ENCODE peak calls at places on chromosomes 2 and 18, in nine cellular contexts. G is fibroblast of villous mesenchyme, X is pancreas, E is upper lobe of right lung, F is endothelial cell, J is Peyer's patch, Y is transverse colon, I is psoas muscle, Z is spleen. M is an unnamed sample.

GRCh38 chr2:237616373-237617304 is 10.7 kb upstream of the LRRFIP1 start:
- DNase-seq in G (peak), X (no peak), E (no peak), F (no peak), J (peak), Y (no peak), I (no peak), Z (no peak), M (no peak)

GRCh38 chr2:227482638-227483340 is 10.8 kb downstream of the AGFG1 start:
- DNase-seq in G (peak), X (no peak), E (no peak), F (no peak), J (no peak), Y (no peak), I (no peak), Z (no peak), M (no peak)

GRCh38 chr18:48623468-48624220 is 84.8 kb downstream of the CTIF start:
- DNase-seq in G (peak), X (no peak), E (no peak), F (no peak), J (no peak), Y (no peak), I (no peak), Z (no peak), M (no peak)

GRCh38 chr2:106316937-106317336 is 122.8 kb upstream of the UXS1 start:
- DNase-seq in G (no peak), X (no peak), E (no peak), F (no peak), J (no peak), Y (no peak), I (no peak), Z (no peak), M (no peak)

GRCh38 chr2:119730598-119731278 is 29.0 kb upstream of the PTPN4 start:
- DNase-seq in G (no peak), X (no peak), E (peak), F (no peak), J (no peak), Y (no peak), I (no peak), Z (no peak), M (no peak)

GRCh38 chr2:224086226-224086911 is 47.3 kb upstream of the SERPINE2 start:
- DNase-seq in G (peak), X (no peak), E (no peak), F (no peak), J (no peak), Y (no peak), I (no peak), Z (no peak), M (no peak)

GRCh38 chr2:191703079-191703725 is 25.3 kb downstream of the NABP1 start:
- DNase-seq in G (no peak), X (no peak), E (peak), F (no peak), J (no peak), Y (no peak), I (no peak), Z (no peak), M (no peak)

GRCh38 chr2:105797298-105797819 is 52.6 kb downstream of the NCK2 start:
- DNase-seq in G (peak), X (no peak), E (no peak), F (no peak), J (peak), Y (no peak), I (no peak), Z (no peak), M (no peak)

GRCh38 chr2:38427053-38427452 is 50.0 kb upstream of the ATL2 start:
- DNase-seq in G (no peak), X (no peak), E (no peak), F (no peak), J (no peak), Y (no peak), I (no peak), Z (no peak), M (no peak)

GRCh38 chr2:102101097-102101843 is 41.3 kb upstream of the IL1R1 start:
- DNase-seq in G (peak), X (no peak), E (no peak), F (no peak), J (no peak), Y (no peak), I (no peak), Z (no peak), M (no peak)

GRCh38 chr2:130388221-130388907 is 32.5 kb downstream of the PTPN18 start:
- DNase-seq in G (no peak), X (no peak), E (no peak), F (no peak), J (no peak), Y (no peak), I (no peak), Z (no peak), M (no peak)

GRCh38 chr2:23809168-23809567 is 117.8 kb downstream of the ATAD2B start:
- DNase-seq in G (no peak), X (no peak), E (no peak), F (no peak), J (no peak), Y (no peak), I (no peak), Z (no peak), M (no peak)

GRCh38 chr2:128456281-128456680 is 137.6 kb upstream of the HS6ST1 start:
- DNase-seq in G (no peak), X (peak), E (peak), F (no peak), J (no peak), Y (no peak), I (no peak), Z (no peak), M (no peak)

GRCh38 chr2:128455710-128456050 is 137.0 kb upstream of the HS6ST1 start:
- DNase-seq in G (no peak), X (peak), E (no peak), F (no peak), J (no peak), Y (no peak), I (no peak), Z (no peak), M (no peak)

GRCh38 chr2:128458438-128458837 is 139.8 kb upstream of the HS6ST1 start:
- DNase-seq in G (peak), X (no peak), E (no peak), F (no peak), J (no peak), Y (no peak), I (no peak), Z (no peak), M (no peak)

GRCh38 chr2:128457716-128458115 is 139.0 kb upstream of the HS6ST1 start:
- DNase-seq in G (no peak), X (no peak), E (peak), F (no peak), J (no peak), Y (no peak), I (no peak), Z (no peak), M (no peak)

GRCh38 chr2:128457006-128457604 is 138.4 kb upstream of the HS6ST1 start:
- DNase-seq in G (no peak), X (peak), E (peak), F (no peak), J (no peak), Y (no peak), I (no peak), Z (peak), M (no peak)
- TF ChIP-seq CTCF in G (no peak), X (no peak), E (no peak), F (no peak), J (no peak), Y (no peak), I (no peak), Z (no peak), M (no peak)

DNA sequence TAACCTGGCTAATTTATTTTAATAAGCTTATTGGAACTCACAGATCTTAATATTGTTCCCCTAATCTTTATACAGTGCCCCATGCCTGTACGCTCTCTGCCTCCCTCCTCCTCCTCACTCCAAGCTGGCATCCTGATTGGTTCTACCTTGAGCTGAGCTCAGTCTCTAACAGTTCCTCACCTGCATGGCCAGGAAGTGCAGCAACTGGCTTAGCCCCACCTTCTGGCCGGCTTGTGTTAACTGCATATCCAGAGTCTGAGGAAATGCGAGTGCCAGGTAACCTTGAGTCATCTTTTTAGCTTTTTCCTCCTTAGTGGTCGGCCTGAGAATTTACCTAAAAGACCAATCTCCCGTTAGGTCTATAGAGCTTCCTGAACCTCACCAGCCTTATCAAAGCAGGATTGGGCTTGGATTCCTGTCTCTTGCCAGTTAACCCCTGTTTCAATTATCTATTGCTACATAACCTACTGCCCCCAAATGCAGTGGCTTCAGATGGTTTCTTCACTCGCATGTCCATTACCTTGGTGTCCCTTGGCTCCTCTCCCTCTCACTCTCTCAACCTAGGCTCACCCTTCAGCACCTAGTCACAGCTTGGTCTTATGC is 89.5 kb upstream of the STK39 start:
- DNase-seq in G (no peak), X (peak), E (peak), F (no peak), J (peak), Y (peak), I (no peak), Z (peak), M (no peak)
- TF ChIP-seq CTCF in G (peak), X (peak), E (peak), F (no peak), J (peak), Y (peak), I (no peak), Z (no peak), M (peak)

GRCh38 chr2:118062669-118063068 is 25.6 kb upstream of the INSIG2 start:
- DNase-seq in G (no peak), X (no peak), E (no peak), F (no peak), J (no peak), Y (no peak), I (no peak), Z (no peak), M (no peak)

GRCh38 chr2:118058979-118059378 is 29.3 kb upstream of the INSIG2 start:
- DNase-seq in G (no peak), X (no peak), E (no peak), F (no peak), J (no peak), Y (no peak), I (no peak), Z (no peak), M (no peak)

GRCh38 chr2:118062048-118062447 is 26.2 kb upstream of the INSIG2 start:
- DNase-seq in G (peak), X (no peak), E (no peak), F (no peak), J (no peak), Y (no peak), I (no peak), Z (no peak), M (no peak)

GRCh38 chr2:118059919-118060478 is 28.3 kb upstream of the INSIG2 start:
- DNase-seq in G (peak), X (no peak), E (no peak), F (no peak), J (no peak), Y (no peak), I (no peak), Z (no peak), M (no peak)

DNA sequence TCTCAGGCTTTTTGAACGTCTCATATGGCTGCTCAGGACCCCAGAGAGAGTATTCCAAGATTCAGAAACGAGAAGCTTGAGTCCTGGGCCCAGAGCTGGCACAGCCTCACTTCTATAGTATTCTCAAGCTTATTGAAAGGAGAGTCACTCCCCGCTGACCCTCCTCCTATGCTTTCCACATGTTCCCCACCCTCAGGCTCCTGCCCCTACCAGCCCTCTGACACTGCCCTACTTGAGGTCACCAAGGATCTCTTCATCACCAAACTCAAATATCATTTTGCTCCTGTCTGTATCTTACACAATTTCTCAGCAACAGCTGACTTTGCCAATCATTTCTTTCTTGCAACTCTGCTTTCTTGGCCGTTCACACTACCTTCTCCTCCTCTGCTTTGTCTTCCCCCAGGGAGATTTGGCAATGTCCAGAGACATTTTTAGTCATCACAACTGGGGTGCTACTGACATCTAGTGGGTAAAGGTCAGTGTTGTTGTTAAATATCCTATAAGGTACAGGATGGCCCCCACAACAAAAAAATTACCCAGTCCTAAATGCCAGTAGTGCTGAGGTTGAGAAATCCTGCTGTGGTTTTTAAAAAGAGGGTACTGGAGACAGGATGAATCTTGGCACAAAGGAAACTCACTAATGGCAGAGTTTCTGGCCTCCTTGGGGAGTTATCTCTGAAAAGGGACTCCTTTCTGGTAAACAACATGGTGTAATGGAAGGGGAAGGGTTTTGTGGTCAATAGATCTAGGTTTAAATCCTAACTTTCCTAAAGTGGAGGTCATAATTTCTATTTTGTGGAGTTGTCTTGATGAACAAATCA is 26.9 kb upstream of the INSIG2 start:
- DNase-seq in G (peak), X (no peak), E (no peak), F (peak), J (no peak), Y (no peak), I (no peak), Z (no peak), M (no peak)
- TF ChIP-seq CTCF in G (peak), X (peak), E (peak), F (peak), J (peak), Y (no peak), I (peak), Z (peak), M (peak)

GRCh38 chr2:232810444-232810843 is 34.1 kb upstream of the KCNJ13 start:
- DNase-seq in G (no peak), X (no peak), E (no peak), F (no peak), J (no peak), Y (no peak), I (no peak), Z (no peak), M (no peak)
- TF ChIP-seq CTCF in G (no peak), X (no peak), E (no peak), F (no peak), J (no peak), Y (no peak), I (no peak), Z (no peak), M (no peak)